ENCODE peak calls at places on chromosome 11, in seven cellular contexts. One of them, this sample, is unnamed.
A peak's percentile ranks its signal among the peaks of the same experiment; 100 is the strongest.

GRCh38 chr11:18720086-18720810 is 5.7 kb downstream of the IGSF22 start:
- DNase-seq in transverse colon: no peak
- DNase-seq in nucleus accumbens: no peak
- DNase-seq in T-helper 2 cell: no peak
- DNase-seq in kidney glomerular epithelial cell: no peak
- DNase-seq in activated CD4-positive, alpha-beta T cell treated with anti-CD3 and anti-CD28 coated beads for 24 hours: no peak
- DNase-seq in stimulated activated CD4-positive, alpha-beta T cell treated with anti-CD3 and anti-CD28 coated beads, Interleukin-1b, Interleukin-23, amount 100 ng/mL, for 4 hours: no peak
- DNase-seq in this sample: no peak

GRCh38 chr11:9351321-9351881 is 33.1 kb upstream of the IPO7 start:
- DNase-seq in activated CD4-positive, alpha-beta T cell treated with anti-CD3 and anti-CD28 coated beads for 24 hours: no peak
- DNase-seq in transverse colon: no peak
- DNase-seq in nucleus accumbens: no peak
- DNase-seq in T-helper 2 cell: no peak
- DNase-seq in stimulated activated CD4-positive, alpha-beta T cell treated with anti-CD3 and anti-CD28 coated beads, Interleukin-1b, Interleukin-23, amount 100 ng/mL, for 4 hours: no peak
- DNase-seq in kidney glomerular epithelial cell: no peak
- DNase-seq in this sample: no peak

GRCh38 chr11:8597182-8597581 is 3.2 kb upstream of the STK33 start:
- DNase-seq in activated CD4-positive, alpha-beta T cell treated with anti-CD3 and anti-CD28 coated beads for 24 hours: no peak
- DNase-seq in kidney glomerular epithelial cell: peak; percentile 28
- DNase-seq in nucleus accumbens: no peak
- DNase-seq in T-helper 2 cell: no peak
- DNase-seq in transverse colon: no peak
- DNase-seq in stimulated activated CD4-positive, alpha-beta T cell treated with anti-CD3 and anti-CD28 coated beads, Interleukin-1b, Interleukin-23, amount 100 ng/mL, for 4 hours: no peak
- DNase-seq in this sample: no peak

GRCh38 chr11:121889931-121890330 is 226.1 kb downstream of the BLID start:
- DNase-seq in stimulated activated CD4-positive, alpha-beta T cell treated with anti-CD3 and anti-CD28 coated beads, Interleukin-1b, Interleukin-23, amount 100 ng/mL, for 4 hours: no peak
- DNase-seq in T-helper 2 cell: no peak
- DNase-seq in kidney glomerular epithelial cell: no peak
- DNase-seq in transverse colon: no peak
- DNase-seq in nucleus accumbens: no peak
- DNase-seq in activated CD4-positive, alpha-beta T cell treated with anti-CD3 and anti-CD28 coated beads for 24 hours: no peak
- DNase-seq in this sample: no peak

GRCh38 chr11:111183706-111184105 is 61.8 kb upstream of the POU2AF2 start:
- DNase-seq in activated CD4-positive, alpha-beta T cell treated with anti-CD3 and anti-CD28 coated beads for 24 hours: no peak
- DNase-seq in stimulated activated CD4-positive, alpha-beta T cell treated with anti-CD3 and anti-CD28 coated beads, Interleukin-1b, Interleukin-23, amount 100 ng/mL, for 4 hours: no peak
- DNase-seq in transverse colon: no peak
- DNase-seq in T-helper 2 cell: no peak
- DNase-seq in nucleus accumbens: no peak
- DNase-seq in kidney glomerular epithelial cell: no peak
- DNase-seq in this sample: no peak

GRCh38 chr11:46559815-46560214 is 34.0 kb downstream of the AMBRA1 start:
- DNase-seq in T-helper 2 cell: no peak
- DNase-seq in nucleus accumbens: no peak
- DNase-seq in stimulated activated CD4-positive, alpha-beta T cell treated with anti-CD3 and anti-CD28 coated beads, Interleukin-1b, Interleukin-23, amount 100 ng/mL, for 4 hours: no peak
- DNase-seq in kidney glomerular epithelial cell: no peak
- DNase-seq in activated CD4-positive, alpha-beta T cell treated with anti-CD3 and anti-CD28 coated beads for 24 hours: no peak
- DNase-seq in transverse colon: no peak
- DNase-seq in this sample: no peak

GRCh38 chr11:10898763-10899541 is 41.1 kb upstream of the ZBED5 start:
- DNase-seq in activated CD4-positive, alpha-beta T cell treated with anti-CD3 and anti-CD28 coated beads for 24 hours: no peak
- DNase-seq in transverse colon: no peak
- DNase-seq in kidney glomerular epithelial cell: no peak
- DNase-seq in nucleus accumbens: no peak
- DNase-seq in stimulated activated CD4-positive, alpha-beta T cell treated with anti-CD3 and anti-CD28 coated beads, Interleukin-1b, Interleukin-23, amount 100 ng/mL, for 4 hours: no peak
- DNase-seq in T-helper 2 cell: no peak
- DNase-seq in this sample: no peak

GRCh38 chr11:75651218-75651617 is 17.6 kb downstream of the MAP6 start:
- DNase-seq in activated CD4-positive, alpha-beta T cell treated with anti-CD3 and anti-CD28 coated beads for 24 hours: no peak
- DNase-seq in transverse colon: no peak
- DNase-seq in nucleus accumbens: no peak
- DNase-seq in stimulated activated CD4-positive, alpha-beta T cell treated with anti-CD3 and anti-CD28 coated beads, Interleukin-1b, Interleukin-23, amount 100 ng/mL, for 4 hours: no peak
- DNase-seq in kidney glomerular epithelial cell: no peak
- DNase-seq in T-helper 2 cell: no peak
- DNase-seq in this sample: no peak

GRCh38 chr11:45856044-45856468 is 8.8 kb downstream of the CRY2 start:
- DNase-seq in activated CD4-positive, alpha-beta T cell treated with anti-CD3 and anti-CD28 coated beads for 24 hours: no peak
- DNase-seq in kidney glomerular epithelial cell: no peak
- DNase-seq in nucleus accumbens: no peak
- DNase-seq in T-helper 2 cell: no peak
- DNase-seq in transverse colon: no peak
- DNase-seq in stimulated activated CD4-positive, alpha-beta T cell treated with anti-CD3 and anti-CD28 coated beads, Interleukin-1b, Interleukin-23, amount 100 ng/mL, for 4 hours: no peak
- DNase-seq in this sample: no peak

GRCh38 chr11:134522782-134523570 is 110.9 kb upstream of the B3GAT1 start:
- DNase-seq in stimulated activated CD4-positive, alpha-beta T cell treated with anti-CD3 and anti-CD28 coated beads, Interleukin-1b, Interleukin-23, amount 100 ng/mL, for 4 hours: no peak
- DNase-seq in nucleus accumbens: no peak
- DNase-seq in kidney glomerular epithelial cell: no peak
- DNase-seq in activated CD4-positive, alpha-beta T cell treated with anti-CD3 and anti-CD28 coated beads for 24 hours: no peak
- DNase-seq in T-helper 2 cell: no peak
- DNase-seq in transverse colon: no peak
- DNase-seq in this sample: no peak

GRCh38 chr11:95585071-95585751 is 204.4 kb downstream of the FAM76B start:
- DNase-seq in T-helper 2 cell: no peak
- DNase-seq in stimulated activated CD4-positive, alpha-beta T cell treated with anti-CD3 and anti-CD28 coated beads, Interleukin-1b, Interleukin-23, amount 100 ng/mL, for 4 hours: no peak
- DNase-seq in nucleus accumbens: no peak
- DNase-seq in kidney glomerular epithelial cell: peak; percentile 13
- DNase-seq in activated CD4-positive, alpha-beta T cell treated with anti-CD3 and anti-CD28 coated beads for 24 hours: no peak
- DNase-seq in transverse colon: no peak
- DNase-seq in this sample: no peak

GRCh38 chr11:91783173-91783572 is 441.4 kb upstream of the FAT3 start:
- DNase-seq in kidney glomerular epithelial cell: no peak
- DNase-seq in stimulated activated CD4-positive, alpha-beta T cell treated with anti-CD3 and anti-CD28 coated beads, Interleukin-1b, Interleukin-23, amount 100 ng/mL, for 4 hours: no peak
- DNase-seq in transverse colon: no peak
- DNase-seq in activated CD4-positive, alpha-beta T cell treated with anti-CD3 and anti-CD28 coated beads for 24 hours: no peak
- DNase-seq in nucleus accumbens: no peak
- DNase-seq in T-helper 2 cell: no peak
- DNase-seq in this sample: no peak

GRCh38 chr11:120137187-120137610 is 714 bp downstream of the TRIM29 start:
- DNase-seq in activated CD4-positive, alpha-beta T cell treated with anti-CD3 and anti-CD28 coated beads for 24 hours: no peak
- DNase-seq in stimulated activated CD4-positive, alpha-beta T cell treated with anti-CD3 and anti-CD28 coated beads, Interleukin-1b, Interleukin-23, amount 100 ng/mL, for 4 hours: no peak
- DNase-seq in T-helper 2 cell: no peak
- DNase-seq in kidney glomerular epithelial cell: no peak
- DNase-seq in transverse colon: peak; percentile 4
- DNase-seq in nucleus accumbens: no peak
- DNase-seq in this sample: no peak

This sample was measured in A673.